ENCODE peak calls at places on chromosomes 12 and 14, in nine cellular contexts. Z is hepatocyte, T is MM.1S, K is GM23248, A is PC-3, O is HCT116, X is OCI-LY7, L is GM23338, J is SK-N-SH. B is an unnamed sample.
A peak's percentile ranks its signal among the peaks of the same experiment; 100 is the strongest.

GRCh38 chr14:77623201-77623600 is 6.8 kb upstream of the SPTLC2 start:
- DNase-seq in Z (no peak), T (no peak), K (no peak), A (no peak), O (no peak), X (no peak), L (no peak), J (no peak), B (no peak)

GRCh38 chr12:66819587-66819986 is 140.7 kb upstream of the GRIP1 start:
- DNase-seq in Z (no peak), T (no peak), K (no peak), A (no peak), O (no peak), X (no peak), L (no peak), J (no peak), B (no peak)

GRCh38 chr12:88448337-88448944 is 131.8 kb downstream of the KITLG start:
- DNase-seq in Z (no peak), T (no peak), K (no peak), A (no peak), O (no peak), X (no peak), L (no peak), J (no peak), B (peak; percentile 52)

GRCh38 chr12:14961466-14962155 is at the start of gene ARHGDIB:
- DNase-seq in Z (no peak), T (peak; percentile 88), K (peak; percentile 40), A (no peak), O (no peak), X (peak; percentile 94), L (peak; percentile 34), J (no peak), B (no peak)

GRCh38 chr12:116628989-116629388 is 69.8 kb downstream of the MAP1LC3B2 start:
- DNase-seq in Z (no peak), T (no peak), K (no peak), A (no peak), O (no peak), X (no peak), L (no peak), J (no peak), B (no peak)

GRCh38 chr14:94052662-94053061 is 26.5 kb downstream of the OTUB2 start:
- DNase-seq in Z (no peak), T (no peak), K (no peak), A (no peak), O (no peak), X (no peak), L (no peak), J (no peak), B (no peak)

GRCh38 chr12:124684496-124684895 is 117.1 kb upstream of the NCOR2 start:
- DNase-seq in Z (no peak), T (no peak), K (peak; percentile 34), A (peak; percentile 36), O (no peak), X (no peak), L (no peak), J (peak; percentile 50), B (no peak)

GRCh38 chr12:3872800-3873636 is at the start of gene PARP11:
- DNase-seq in Z (peak; percentile 98), T (peak; percentile 98), K (peak; percentile 100), A (peak; percentile 82), O (peak; percentile 70), X (peak; percentile 97), L (peak; percentile 99), J (peak; percentile 92), B (peak; percentile 98)

GRCh38 chr14:70567791-70568190 is 32.7 kb downstream of the MED6 start:
- DNase-seq in Z (peak; percentile 28), T (peak; percentile 10), K (peak; percentile 56), A (peak; percentile 70), O (peak; percentile 28), X (peak; percentile 52), L (peak; percentile 92), J (peak; percentile 17), B (peak; percentile 58)

GRCh38 chr12:81078469-81079196 is 754 bp downstream of the ACSS3 start:
- DNase-seq in Z (peak; percentile 54), T (no peak), K (peak; percentile 71), A (no peak), O (no peak), X (no peak), L (no peak), J (no peak), B (peak; percentile 31)

GRCh38 chr12:90173499-90174197 is 465.0 kb upstream of the ATP2B1 start:
- DNase-seq in Z (no peak), T (no peak), K (no peak), A (no peak), O (no peak), X (no peak), L (no peak), J (no peak), B (no peak)

GRCh38 chr12:45612044-45612794 is 117.3 kb upstream of the ARID2 start:
- DNase-seq in Z (no peak), T (no peak), K (peak; percentile 39), A (peak; percentile 39), O (no peak), X (no peak), L (no peak), J (no peak), B (no peak)

GRCh38 chr14:103613517-103613916 is 15.5 kb upstream of the KLC1 start:
- DNase-seq in Z (no peak), T (peak; percentile 12), K (no peak), A (no peak), O (no peak), X (no peak), L (no peak), J (no peak), B (no peak)

GRCh38 chr14:104735830-104736642 is 12.0 kb downstream of the ADSS1 start:
- DNase-seq in Z (peak; percentile 65), T (no peak), K (peak; percentile 91), A (no peak), O (no peak), X (no peak), L (no peak), J (peak; percentile 60), B (no peak)

GRCh38 chr14:99971929-99972747 is 93.1 kb upstream of the EVL start:
- DNase-seq in Z (no peak), T (no peak), K (peak; percentile 61), A (no peak), O (no peak), X (peak; percentile 19), L (peak; percentile 47), J (peak; percentile 67), B (peak; percentile 75)

GRCh38 chr12:94898388-94898787 is 105.1 kb downstream of the NDUFA12 start:
- DNase-seq in Z (no peak), T (no peak), K (no peak), A (peak; percentile 33), O (no peak), X (no peak), L (peak; percentile 48), J (no peak), B (no peak)

GRCh38 chr14:26427059-26427458 is 170.8 kb downstream of the NOVA1 start:
- DNase-seq in Z (no peak), T (no peak), K (peak; percentile 41), A (no peak), O (no peak), X (no peak), L (no peak), J (no peak), B (no peak)

GRCh38 chr14:65373671-65374039 is 38.9 kb upstream of the FUT8 start:
- DNase-seq in Z (no peak), T (no peak), K (peak; percentile 41), A (peak; percentile 29), O (no peak), X (no peak), L (no peak), J (no peak), B (no peak)

GRCh38 chr14:71267691-71268090 is 360.4 kb downstream of the PCNX1 start:
- DNase-seq in Z (no peak), T (peak; percentile 18), K (peak; percentile 19), A (no peak), O (no peak), X (no peak), L (no peak), J (no peak), B (no peak)

GRCh38 chr14:24098927-24099813 is 5.1 kb downstream of the PCK2 start:
- DNase-seq in Z (no peak), T (no peak), K (no peak), A (no peak), O (no peak), X (no peak), L (no peak), J (no peak), B (no peak)

DNA sequence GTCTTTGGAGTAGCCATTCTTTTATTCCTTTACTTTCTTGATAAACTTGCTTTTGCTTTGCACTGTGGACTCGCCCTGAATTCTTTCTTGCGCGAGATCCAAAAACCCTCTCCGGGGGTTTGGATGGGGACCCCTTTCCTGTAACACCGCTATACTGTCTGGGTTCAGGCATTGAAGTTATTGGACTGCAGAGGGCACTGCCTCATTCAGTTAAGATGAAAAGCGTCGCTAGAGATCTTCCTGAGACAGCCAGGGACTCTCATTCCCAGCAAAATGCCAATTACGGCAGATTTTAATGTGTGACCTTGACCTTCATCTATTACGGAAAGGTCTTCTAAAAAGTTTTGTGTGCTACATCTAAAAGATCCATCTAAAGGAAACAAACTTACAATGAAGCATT is 17.3 kb upstream of the RIMKLB start:
- DNase-seq in Z (no peak), T (no peak), K (no peak), A (no peak), O (no peak), X (no peak), L (peak; percentile 56), J (peak; percentile 43), B (no peak)
- TF ChIP-seq EZH2phosphoT487 in Z (no peak), T (no peak), K (no peak), A (no peak), O (no peak), X (no peak), L (no peak), J (no peak), B (no peak)

GRCh38 chr12:52231305-52232232 is 1.5 kb upstream of the KRT7 start:
- DNase-seq in Z (no peak), T (no peak), K (no peak), A (peak; percentile 51), O (no peak), X (no peak), L (no peak), J (peak; percentile 21), B (no peak)
- TF ChIP-seq EZH2phosphoT487 in Z (no peak), T (no peak), K (no peak), A (no peak), O (no peak), X (no peak), L (no peak), J (no peak), B (no peak)

DNA sequence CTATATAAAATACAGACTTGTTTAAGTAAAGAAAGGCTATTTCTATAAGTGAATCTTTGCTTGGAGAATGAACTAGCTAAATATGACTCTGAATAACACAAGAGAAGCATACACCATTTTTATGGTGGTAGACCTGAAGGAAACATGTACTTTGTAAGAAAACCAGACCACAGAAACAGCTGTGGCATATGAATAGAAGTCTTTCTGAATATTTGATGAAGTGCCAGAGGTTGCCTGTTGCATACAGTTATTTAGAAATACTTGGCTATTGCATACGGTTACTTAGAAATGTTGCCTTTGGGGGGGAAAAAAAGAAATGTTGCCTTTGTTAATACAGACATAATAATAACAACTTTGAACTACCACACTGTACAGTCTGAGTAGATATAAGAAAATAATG is 16.8 kb upstream of the LEMD3 start:
- DNase-seq in Z (no peak), T (no peak), K (no peak), A (no peak), O (no peak), X (no peak), L (no peak), J (no peak), B (no peak)
- TF ChIP-seq EZH2phosphoT487 in Z (no peak), T (no peak), K (no peak), A (no peak), O (no peak), X (no peak), L (no peak), J (no peak), B (no peak)

GRCh38 chr12:26275313-26276257 is 80.2 kb downstream of the SSPN start:
- DNase-seq in Z (no peak), T (no peak), K (no peak), A (peak; percentile 91), O (no peak), X (no peak), L (no peak), J (no peak), B (no peak)
- TF ChIP-seq EZH2phosphoT487 in Z (no peak), T (no peak), K (no peak), A (no peak), O (no peak), X (no peak), L (no peak), J (no peak), B (no peak)

B was measured in neural progenitor cell.